ENCODE peak calls at places on chromosomes 16 and 17, in five cellular contexts. Z is HepG2, A is H1, U is SK-N-SH, T is HCT116. L is an unnamed sample.

GRCh38 chr16:30585022-30585399 is 486 bp downstream of the ZNF785 start:
- DNase-seq in Z (no peak), A (peak), U (peak), T (no peak), L (no peak)

GRCh38 chr16:73793286-73793685 is 503.3 kb upstream of the PSMD7 start:
- DNase-seq in Z (no peak), A (no peak), U (no peak), T (no peak), L (no peak)

GRCh38 chr17:10130263-10130662 is 68.1 kb downstream of the GAS7 start:
- DNase-seq in Z (no peak), A (no peak), U (no peak), T (no peak), L (no peak)

GRCh38 chr16:72400257-72401078 is 228.5 kb upstream of the PMFBP1 start:
- DNase-seq in Z (peak), A (peak), U (peak), T (peak), L (peak)

GRCh38 chr17:4807534-4808377 is 804 bp downstream of the PLD2 start:
- DNase-seq in Z (no peak), A (no peak), U (peak), T (no peak), L (no peak)

GRCh38 chr17:7192271-7192937 is 13.2 kb upstream of the ASGR1 start:
- DNase-seq in Z (no peak), A (no peak), U (no peak), T (no peak), L (no peak)

GRCh38 chr17:36524428-36524876 is 10.2 kb downstream of the MYO19 start:
- DNase-seq in Z (no peak), A (no peak), U (no peak), T (no peak), L (no peak)

GRCh38 chr16:60811051-60811608 is 1225.1 kb downstream of the CDH8 start:
- DNase-seq in Z (no peak), A (no peak), U (no peak), T (no peak), L (no peak)

GRCh38 chr17:47275245-47275984 is 21.8 kb downstream of the ITGB3 start:
- DNase-seq in Z (no peak), A (peak), U (peak), T (no peak), L (no peak)

GRCh38 chr17:55872374-55872773 is 121.5 kb downstream of the PCTP start:
- DNase-seq in Z (no peak), A (no peak), U (no peak), T (no peak), L (no peak)

GRCh38 chr17:51185763-51186332 is 19.6 kb downstream of the NME2 start:
- DNase-seq in Z (no peak), A (peak), U (no peak), T (no peak), L (no peak)

GRCh38 chr16:68406458-68407041 is 41.8 kb downstream of the SMPD3 start:
- DNase-seq in Z (no peak), A (no peak), U (peak), T (no peak), L (no peak)

GRCh38 chr16:87324411-87325275 is 7.5 kb upstream of the C16orf95 start:
- DNase-seq in Z (peak), A (peak), U (peak), T (no peak), L (no peak)

GRCh38 chr16:4702466-4702808 is 9.1 kb downstream of the NUDT16L1 start:
- DNase-seq in Z (peak), A (no peak), U (no peak), T (no peak), L (no peak)

GRCh38 chr17:82101767-82102679 is 4.0 kb upstream of the FASN start:
- DNase-seq in Z (peak), A (no peak), U (no peak), T (no peak), L (no peak)

GRCh38 chr17:82105882-82106696 is 8.1 kb upstream of the FASN start:
- DNase-seq in Z (peak), A (peak), U (peak), T (peak), L (no peak)

GRCh38 chr17:82104797-82105416 is 6.9 kb upstream of the FASN start:
- DNase-seq in Z (no peak), A (no peak), U (no peak), T (no peak), L (no peak)

GRCh38 chr17:82105417-82105881 is 7.4 kb upstream of the FASN start:
- DNase-seq in Z (no peak), A (peak), U (no peak), T (no peak), L (no peak)

GRCh38 chr17:82103588-82104451 is 5.8 kb upstream of the FASN start:
- DNase-seq in Z (peak), A (peak), U (no peak), T (no peak), L (no peak)
- TF ChIP-seq SIN3A in Z (no peak), A (peak), U (no peak), T (no peak), L (no peak)

GRCh38 chr17:80835816-80836657 is 155.6 kb upstream of the CHMP6 start:
- DNase-seq in Z (no peak), A (no peak), U (no peak), T (no peak), L (no peak)

GRCh38 chr17:80832888-80833583 is 158.6 kb upstream of the CHMP6 start:
- DNase-seq in Z (peak), A (peak), U (peak), T (peak), L (peak)

GRCh38 chr17:80836658-80836965 is 155.0 kb upstream of the CHMP6 start:
- DNase-seq in Z (no peak), A (no peak), U (no peak), T (no peak), L (no peak)

GRCh38 chr17:80833952-80834895 is 157.4 kb upstream of the CHMP6 start:
- DNase-seq in Z (no peak), A (no peak), U (peak), T (no peak), L (no peak)

DNA sequence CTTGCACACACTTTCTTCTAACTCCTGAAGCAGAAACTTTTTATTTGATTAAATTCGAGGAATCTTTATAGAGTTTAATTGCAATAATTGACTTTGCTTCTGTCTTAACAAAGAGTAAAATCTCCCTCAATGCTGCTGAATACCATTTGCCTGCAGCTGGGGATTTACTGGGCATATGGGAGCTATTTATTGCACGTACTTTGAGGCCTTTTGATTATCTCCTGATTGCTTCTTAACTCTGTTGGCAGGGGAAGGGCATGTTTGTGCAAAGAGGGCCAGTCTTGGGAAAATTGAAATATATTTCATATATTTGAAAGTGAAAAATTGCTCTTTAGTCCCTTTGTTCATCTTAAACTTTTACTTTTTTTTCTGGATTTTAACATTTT is 156.8 kb upstream of the CHMP6 start:
- DNase-seq in Z (no peak), A (no peak), U (no peak), T (no peak), L (no peak)
- TF ChIP-seq SIN3A in Z (no peak), A (no peak), U (no peak), T (no peak), L (no peak)

DNA sequence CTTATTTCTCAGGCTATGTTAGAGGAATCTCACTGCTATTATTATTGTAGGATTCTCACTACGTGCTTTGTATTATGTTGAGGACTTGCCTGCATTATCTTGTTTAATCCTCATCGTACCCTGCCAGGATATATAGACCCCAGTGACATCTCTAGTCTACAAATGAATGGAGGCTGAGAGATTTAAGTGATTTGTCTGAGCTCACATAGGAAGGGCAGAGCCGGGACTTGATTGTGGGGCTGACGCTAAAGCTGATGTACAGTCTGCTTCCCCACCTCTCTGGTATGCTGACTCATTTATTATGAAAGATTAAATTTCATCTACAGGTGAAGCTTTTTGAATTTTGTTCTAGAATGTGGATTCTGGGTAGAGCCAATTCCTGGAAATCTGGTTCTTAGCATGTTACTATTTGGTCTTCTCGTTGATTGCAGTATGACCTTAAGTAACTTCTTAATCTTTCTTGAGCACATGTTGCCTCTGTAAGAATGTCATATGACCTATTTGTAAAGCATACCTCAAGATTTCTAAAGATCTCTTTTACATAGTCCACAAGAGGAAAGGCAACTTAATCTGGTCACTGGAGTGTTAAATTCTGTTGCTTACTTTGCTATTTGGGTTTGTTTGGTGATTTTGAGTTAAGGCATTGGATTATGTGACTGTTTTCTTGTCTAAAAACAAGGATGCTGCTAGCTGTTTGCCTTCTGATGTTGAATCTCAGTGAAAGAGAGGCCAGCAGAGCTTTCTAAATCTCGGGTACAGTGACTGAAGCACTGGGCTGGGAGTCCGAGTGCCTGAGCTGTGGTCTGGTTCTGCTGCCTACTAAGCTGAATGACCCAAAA is 12.4 kb downstream of the METTL9 start:
- DNase-seq in Z (no peak), A (no peak), U (no peak), T (no peak), L (no peak)
- TF ChIP-seq SIN3A in Z (no peak), A (no peak), U (no peak), T (no peak), L (no peak)

GRCh38 chr16:11078812-11079459 is 134.6 kb downstream of the CLEC16A start:
- DNase-seq in Z (no peak), A (no peak), U (peak), T (no peak), L (no peak)
- TF ChIP-seq SIN3A in Z (no peak), A (no peak), U (no peak), T (no peak), L (no peak)

GRCh38 chr17:13070732-13071131 is 52.9 kb upstream of the ELAC2 start:
- DNase-seq in Z (no peak), A (no peak), U (no peak), T (no peak), L (no peak)

GRCh38 chr17:13067629-13068303 is 49.9 kb upstream of the ELAC2 start:
- DNase-seq in Z (no peak), A (no peak), U (no peak), T (no peak), L (no peak)

GRCh38 chr17:13076905-13077304 is 59.1 kb upstream of the ELAC2 start:
- DNase-seq in Z (no peak), A (no peak), U (no peak), T (no peak), L (no peak)

GRCh38 chr17:13074026-13074425 is 56.2 kb upstream of the ELAC2 start:
- DNase-seq in Z (no peak), A (no peak), U (no peak), T (peak), L (no peak)

DNA sequence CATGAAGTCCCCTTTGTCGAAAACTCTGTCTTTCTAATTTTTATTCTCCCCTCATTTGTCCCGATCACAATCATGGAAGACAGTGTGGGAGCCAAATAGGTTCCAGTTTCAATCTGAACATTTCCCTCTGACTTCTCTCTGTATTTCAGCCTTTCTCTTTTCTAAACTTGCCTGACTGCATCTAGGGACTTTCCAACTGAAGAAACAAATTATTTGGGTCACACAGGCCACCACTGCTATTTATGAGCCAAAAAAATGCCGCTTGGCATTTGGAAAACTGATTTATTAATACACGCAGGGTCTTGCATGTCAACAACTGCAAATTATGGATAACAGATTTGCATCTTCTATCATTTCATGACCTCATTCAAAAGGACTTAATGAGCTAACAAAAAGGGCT is 55.2 kb upstream of the ELAC2 start:
- DNase-seq in Z (no peak), A (no peak), U (no peak), T (no peak), L (no peak)
- TF ChIP-seq SIN3A in Z (no peak), A (no peak), U (no peak), T (no peak), L (no peak)

GRCh38 chr17:63940584-63940983 is 8.5 kb upstream of the CD79B start:
- DNase-seq in Z (no peak), A (no peak), U (no peak), T (no peak), L (no peak)
- TF ChIP-seq SIN3A in Z (no peak), A (no peak), U (no peak), T (no peak), L (no peak)

GRCh38 chr16:85202051-85202601 is 89.9 kb upstream of the CIBAR2 start:
- DNase-seq in Z (no peak), A (peak), U (no peak), T (no peak), L (no peak)

GRCh38 chr16:85204242-85205010 is 92.2 kb upstream of the CIBAR2 start:
- DNase-seq in Z (no peak), A (no peak), U (no peak), T (no peak), L (no peak)

GRCh38 chr16:85203462-85203813 is 91.2 kb upstream of the CIBAR2 start:
- DNase-seq in Z (no peak), A (no peak), U (no peak), T (no peak), L (no peak)

GRCh38 chr16:85201566-85201965 is 89.3 kb upstream of the CIBAR2 start:
- DNase-seq in Z (no peak), A (no peak), U (no peak), T (no peak), L (no peak)

DNA sequence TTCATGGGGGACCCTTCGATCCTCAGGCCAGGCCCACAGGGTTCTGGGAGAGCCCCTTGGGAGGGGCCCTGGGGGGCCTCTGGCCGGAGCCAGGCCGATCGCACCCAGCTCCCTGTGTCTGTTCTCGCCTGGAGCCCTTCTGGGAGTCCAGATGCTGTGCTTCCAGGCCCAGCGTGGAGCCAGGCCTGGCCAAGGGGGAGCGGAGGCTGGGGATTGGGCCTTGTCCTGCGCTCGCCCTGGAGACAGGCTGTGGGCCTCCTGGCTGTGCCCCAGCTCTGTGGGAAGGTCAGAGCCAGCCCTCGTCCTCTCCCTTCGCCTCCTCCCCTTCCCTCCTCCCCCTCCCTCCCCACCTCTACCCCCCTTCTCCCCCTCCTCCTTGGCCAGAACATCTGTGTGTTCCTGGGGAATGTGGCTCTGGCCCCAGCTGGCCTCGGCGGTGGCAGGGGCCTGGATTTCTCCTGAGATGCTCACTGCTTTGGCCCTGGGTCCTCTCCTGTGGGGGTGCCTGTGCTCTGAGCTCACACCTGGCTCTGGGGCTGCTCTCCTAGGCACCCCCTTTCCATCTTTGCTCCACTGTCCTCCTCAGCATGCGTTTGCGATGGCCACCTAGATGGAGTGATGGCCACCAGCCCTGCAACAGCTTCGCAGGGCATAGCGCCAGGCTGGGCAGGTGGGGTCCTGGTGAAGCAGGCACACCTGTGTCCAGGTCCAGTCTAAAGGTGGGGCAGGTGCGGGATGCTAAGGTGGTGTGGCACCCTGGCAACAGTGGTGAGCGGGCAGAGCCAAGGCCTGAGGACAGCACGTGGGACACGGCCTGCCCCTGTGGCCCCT is 90.6 kb upstream of the CIBAR2 start:
- DNase-seq in Z (no peak), A (no peak), U (peak), T (no peak), L (no peak)
- TF ChIP-seq SIN3A in Z (no peak), A (no peak), U (no peak), T (no peak), L (no peak)

L was measured in Panc1.